ENCODE peak calls at places on chromosomes 1 and 21, in five cellular contexts. H is C1 segment of cervical spinal cord; B is endodermal cell; C is stimulated activated CD4-positive, alpha-beta T cell treated with anti-CD3 and anti-CD28 coated beads, Interleukin-4, amount 100 ng/mL, for 48 hours; W is stimulated activated CD8-positive, alpha-beta memory T cell treated with anti-CD3 and anti-CD28 coated beads, Interleukin-4, amount 100 ng/mL, for 24 hours. R is an unnamed sample.

GRCh38 chr1:14982029-14982428 is 171.5 kb upstream of the TMEM51 start:
- DNase-seq in H (no peak), C (no peak), W (no peak), B (no peak), R (no peak)

GRCh38 chr1:230977781-230978490 is 725 bp downstream of the TTC13 start:
- DNase-seq in H (peak; percentile 40), B (peak; percentile 76), C (peak; percentile 22), W (peak; percentile 14), R (no peak)

GRCh38 chr1:155122308-155122707 is 5.4 kb upstream of the EFNA1 start:
- DNase-seq in C (no peak), W (no peak), B (no peak), H (no peak), R (no peak)

GRCh38 chr21:42403611-42404231 is at the start of gene UBASH3A:
- DNase-seq in C (no peak), H (no peak), W (no peak), B (no peak), R (no peak)

GRCh38 chr1:223035724-223036478 is 107.1 kb downstream of the TLR5 start:
- DNase-seq in H (no peak), B (peak; percentile 33), C (no peak), W (no peak), R (no peak)

GRCh38 chr1:116498789-116499628 is 71.8 kb downstream of the CD58 start:
- DNase-seq in H (peak; percentile 54), C (no peak), W (peak; percentile 15), B (peak; percentile 89), R (peak; percentile 75)

GRCh38 chr21:28215214-28215954 is 777.3 kb downstream of the LTN1 start:
- DNase-seq in C (no peak), W (no peak), H (no peak), B (no peak), R (no peak)

GRCh38 chr1:233440952-233441401 is 113.5 kb downstream of the MAP3K21 start:
- DNase-seq in B (peak; percentile 81), H (peak; percentile 7), C (no peak), W (no peak), R (peak; percentile 64)

GRCh38 chr1:57483954-57484353 is 60.1 kb upstream of the DAB1 start:
- DNase-seq in H (no peak), B (no peak), C (no peak), W (no peak), R (no peak)

GRCh38 chr1:7621334-7622219 is 149.5 kb upstream of the VAMP3 start:
- DNase-seq in W (no peak), C (no peak), H (no peak), B (no peak), R (no peak)

GRCh38 chr1:241990040-241990439 is 8.9 kb downstream of the MAP1LC3C start:
- DNase-seq in C (no peak), W (no peak), H (peak; percentile 1), B (peak; percentile 80), R (no peak)

GRCh38 chr1:232793944-232794343 is 11.3 kb upstream of the MAP10 start:
- DNase-seq in H (no peak), B (no peak), C (no peak), W (no peak), R (no peak)

GRCh38 chr1:156663178-156663577 is 14.0 kb downstream of the NES start:
- DNase-seq in H (peak; percentile 23), W (no peak), B (peak; percentile 77), C (no peak), R (no peak)

R was measured in ecto neural progenitor cell.